ENCODE peak calls at places on chromosome 11, in ten cellular contexts. Z, W, G, V, U, M, E, F, T and N are unnamed samples.

GRCh38 chr11:59918987-59919589 is 19.1 kb upstream of the OOSP1 start:
- DNase-seq in U (no peak), W (no peak), G (peak), V (peak), E (peak), T (no peak), Z (peak), F (peak), M (peak), N (peak)

GRCh38 chr11:11735586-11735985 is 106.2 kb upstream of the USP47 start:
- DNase-seq in G (peak), U (no peak), Z (no peak), F (no peak), V (no peak), E (no peak), W (no peak), M (no peak), T (no peak), N (no peak)

GRCh38 chr11:102599642-102600261 is 25.4 kb downstream of the MMP20 start:
- DNase-seq in Z (peak), U (no peak), F (peak), V (peak), G (no peak), W (no peak), T (peak), M (peak), E (peak), N (peak)

GRCh38 chr11:84642500-84642899 is 984.6 kb downstream of the DLG2 start:
- DNase-seq in M (no peak), T (no peak), V (no peak), U (no peak), Z (no peak), E (no peak), F (no peak), G (peak), W (no peak), N (no peak)

GRCh38 chr11:108751444-108751843 is 86.6 kb downstream of the DDX10 start:
- DNase-seq in E (no peak), V (no peak), Z (no peak), M (no peak), W (no peak), T (no peak), U (no peak), F (no peak), G (no peak), N (no peak)

GRCh38 chr11:132822294-132822693 is 710.0 kb downstream of the OPCML start:
- DNase-seq in T (no peak), Z (no peak), U (no peak), G (no peak), W (no peak), F (no peak), V (no peak), E (no peak), M (no peak), N (no peak)

GRCh38 chr11:103892603-103893002 is 143.8 kb upstream of the DDI1 start:
- DNase-seq in G (no peak), Z (peak), F (peak), M (peak), V (peak), E (peak), T (no peak), U (no peak), W (no peak), N (peak)

GRCh38 chr11:23423119-23423518 is 562.8 kb upstream of the CCDC179 start:
- DNase-seq in M (no peak), E (peak), T (peak), U (no peak), G (no peak), Z (no peak), V (peak), W (no peak), F (peak), N (no peak)

GRCh38 chr11:106304274-106304673 is 226.8 kb downstream of the AASDHPPT start:
- DNase-seq in T (peak), M (no peak), W (no peak), V (peak), U (no peak), F (peak), E (peak), Z (peak), G (no peak), N (peak)

GRCh38 chr11:131671320-131671719 is 300.9 kb downstream of the NTM start:
- DNase-seq in T (no peak), W (no peak), V (no peak), U (no peak), M (no peak), Z (no peak), F (no peak), E (no peak), G (no peak), N (no peak)

GRCh38 chr11:131674051-131674755 is 303.8 kb downstream of the NTM start:
- DNase-seq in F (peak), Z (peak), T (peak), G (peak), U (peak), M (peak), W (no peak), V (peak), E (peak), N (peak)

GRCh38 chr11:131670876-131671275 is 300.5 kb downstream of the NTM start:
- DNase-seq in V (no peak), M (no peak), T (no peak), G (no peak), U (no peak), F (no peak), E (no peak), W (peak), Z (no peak), N (no peak)

GRCh38 chr11:131672191-131672590 is 301.8 kb downstream of the NTM start:
- DNase-seq in W (no peak), U (no peak), F (peak), T (no peak), E (no peak), V (peak), G (no peak), Z (no peak), M (no peak), N (no peak)

GRCh38 chr11:131671764-131672163 is 301.3 kb downstream of the NTM start:
- DNase-seq in Z (no peak), M (no peak), F (no peak), G (peak), T (no peak), U (no peak), E (no peak), W (no peak), V (no peak), N (no peak)
- TF ChIP-seq CTCF in Z (no peak), M (no peak), F (no peak), G (peak), T (no peak), U (no peak), E (peak), W (no peak), V (no peak), N (no peak)

DNA sequence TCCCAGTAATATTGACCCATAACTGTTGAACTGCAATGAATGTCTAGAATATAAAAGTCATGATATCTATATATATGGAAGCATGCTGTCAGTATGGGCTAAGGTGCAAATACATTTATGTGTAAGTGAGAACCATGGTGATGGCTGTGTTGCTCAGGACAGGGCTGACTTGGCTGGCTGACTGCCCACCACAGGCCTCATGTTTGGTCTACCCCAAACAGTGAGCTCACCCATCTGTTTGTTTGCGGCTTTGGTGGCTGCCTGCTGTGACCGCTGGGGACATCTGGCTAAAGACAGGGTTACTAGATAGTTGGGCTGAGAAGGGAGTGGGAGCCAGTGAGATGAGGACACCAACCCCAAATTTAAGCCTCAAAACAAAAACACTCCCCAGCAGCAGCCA is 6.3 kb downstream of the CD44 start:
- DNase-seq in U (no peak), M (no peak), W (no peak), Z (no peak), G (no peak), F (peak), E (peak), V (peak), T (no peak), N (no peak)
- H3K4me3 ChIP-seq in U (no peak), M (no peak), W (no peak), Z (no peak), G (no peak), F (no peak), E (no peak), V (no peak), T (peak), N (no peak)

DNA sequence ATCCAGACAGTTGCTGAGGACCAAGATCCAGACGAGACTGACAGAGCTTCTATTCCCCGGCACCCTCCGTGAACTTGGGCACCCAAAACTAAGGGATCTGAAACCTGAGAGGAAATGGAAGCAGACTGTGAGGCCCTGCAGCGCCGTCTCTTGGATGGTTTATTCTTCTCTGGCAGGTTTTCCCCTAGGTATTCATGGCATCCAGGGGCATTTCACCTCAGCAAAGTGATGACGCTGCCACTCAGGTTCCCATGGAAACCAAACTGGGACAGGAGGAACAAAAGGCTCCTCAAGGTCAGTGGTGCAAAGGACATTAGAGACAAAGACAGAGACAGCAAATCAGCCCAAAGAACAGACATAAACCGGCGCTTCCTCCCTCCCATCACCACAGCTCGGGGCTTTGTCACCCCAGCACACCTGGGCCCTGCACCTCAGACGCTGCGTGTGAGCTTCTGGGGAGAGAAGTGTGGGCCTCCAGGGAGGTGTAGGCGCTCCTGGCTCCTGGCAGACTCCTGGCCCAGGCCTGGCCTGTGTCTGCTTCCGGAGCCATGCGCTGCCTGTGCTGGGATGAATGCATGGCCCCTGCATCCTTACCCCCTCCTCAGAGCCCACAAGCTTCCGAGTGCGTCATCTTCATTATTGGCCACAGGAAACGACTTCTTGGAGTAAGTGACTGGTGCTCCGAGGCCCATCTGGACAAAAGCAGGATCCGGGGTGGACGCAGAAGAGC is 6.0 kb downstream of the TP53AIP1 start:
- DNase-seq in E (no peak), Z (no peak), T (no peak), F (no peak), G (peak), U (no peak), M (no peak), V (peak), W (no peak), N (no peak)
- TF ChIP-seq CTCF in E (no peak), Z (no peak), T (no peak), F (no peak), G (peak), U (no peak), M (no peak), V (no peak), W (no peak), N (no peak)

GRCh38 chr11:47848636-47849155 is 546 bp upstream of the NUP160 start:
- DNase-seq in U (no peak), W (no peak), Z (no peak), M (no peak), E (no peak), T (no peak), G (no peak), V (no peak), F (no peak), N (no peak)

GRCh38 chr11:47847537-47847891 is 636 bp downstream of the NUP160 start:
- DNase-seq in M (no peak), V (no peak), E (no peak), T (no peak), Z (no peak), F (no peak), G (no peak), U (no peak), W (no peak), N (no peak)

GRCh38 chr11:47850337-47850736 is 2.2 kb upstream of the NUP160 start:
- DNase-seq in V (no peak), W (no peak), G (no peak), T (no peak), M (no peak), F (no peak), U (no peak), Z (no peak), E (no peak), N (no peak)

GRCh38 chr11:47847892-47848635 is at the start of gene NUP160:
- DNase-seq in M (peak), G (peak), E (peak), T (no peak), W (peak), F (peak), Z (peak), U (peak), V (peak), N (peak)

DNA sequence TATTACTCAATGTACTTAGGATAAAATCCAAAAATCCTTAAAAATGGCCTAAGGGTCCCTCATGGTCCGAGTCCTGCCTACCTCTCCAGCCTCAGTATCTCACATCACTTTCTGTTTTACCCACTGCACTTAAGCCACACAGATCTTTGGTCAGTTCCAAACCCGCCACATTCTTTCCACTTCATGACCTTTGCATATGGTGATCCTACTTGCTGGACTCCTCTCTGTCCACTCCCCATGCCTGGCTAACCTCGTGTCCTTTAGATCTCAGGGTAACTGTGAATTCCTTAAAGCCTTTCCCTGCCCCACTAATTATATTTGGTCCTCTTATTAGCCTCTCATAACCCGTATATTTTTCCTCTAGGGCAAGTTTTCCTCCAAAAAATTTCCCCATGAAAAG is 1.2 kb downstream of the NUP160 start:
- DNase-seq in W (no peak), F (no peak), G (no peak), T (no peak), E (no peak), Z (no peak), M (no peak), V (no peak), U (no peak), N (no peak)
- H3K4me3 ChIP-seq in W (peak), F (no peak), G (peak), T (peak), E (no peak), Z (peak), M (peak), V (peak), U (no peak), N (peak)